ENCODE peak calls at places on chromosomes 7 and 10, in eight cellular contexts. One of them, this sample, is unnamed.
A peak's percentile ranks its signal among the peaks of the same experiment; 100 is the strongest.

GRCh38 chr10:26486985-26487850 is 49.1 kb downstream of the APBB1IP start:
- DNase-seq in gastrocnemius medialis: peak; percentile 10
- DNase-seq in ovary: no peak
- DNase-seq in IMR-90: peak; percentile 37
- DNase-seq in testis: no peak
- DNase-seq in esophagus muscularis mucosa: no peak
- DNase-seq in A549: peak; percentile 94
- DNase-seq in prostate gland: no peak
- DNase-seq in this sample: no peak

GRCh38 chr7:71254751-71255150 is 122.8 kb downstream of the GALNT17 start:
- DNase-seq in gastrocnemius medialis: no peak
- DNase-seq in ovary: no peak
- DNase-seq in IMR-90: no peak
- DNase-seq in testis: no peak
- DNase-seq in esophagus muscularis mucosa: no peak
- DNase-seq in A549: no peak
- DNase-seq in prostate gland: no peak
- DNase-seq in this sample: no peak

GRCh38 chr7:2666588-2667250 is 21.3 kb upstream of the AMZ1 start:
- DNase-seq in gastrocnemius medialis: no peak
- DNase-seq in ovary: no peak
- DNase-seq in IMR-90: no peak
- DNase-seq in testis: no peak
- DNase-seq in esophagus muscularis mucosa: no peak
- DNase-seq in A549: no peak
- DNase-seq in prostate gland: no peak
- DNase-seq in this sample: no peak

GRCh38 chr10:22597142-22597541 is 117.2 kb downstream of the PIP4K2A start:
- DNase-seq in gastrocnemius medialis: no peak
- DNase-seq in ovary: no peak
- DNase-seq in IMR-90: peak; percentile 26
- DNase-seq in testis: no peak
- DNase-seq in esophagus muscularis mucosa: no peak
- DNase-seq in A549: no peak
- DNase-seq in prostate gland: no peak
- DNase-seq in this sample: no peak

GRCh38 chr7:98329974-98330373 is 48.5 kb downstream of the BRI3 start:
- DNase-seq in gastrocnemius medialis: no peak
- DNase-seq in ovary: no peak
- DNase-seq in IMR-90: peak; percentile 72
- DNase-seq in testis: no peak
- DNase-seq in esophagus muscularis mucosa: no peak
- DNase-seq in A549: no peak
- DNase-seq in prostate gland: no peak
- DNase-seq in this sample: no peak

GRCh38 chr10:130024779-130025178 is 60.7 kb upstream of the EBF3 start:
- DNase-seq in gastrocnemius medialis: no peak
- DNase-seq in ovary: no peak
- DNase-seq in IMR-90: no peak
- DNase-seq in testis: no peak
- DNase-seq in esophagus muscularis mucosa: no peak
- DNase-seq in A549: no peak
- DNase-seq in prostate gland: no peak
- DNase-seq in this sample: no peak

GRCh38 chr10:15176269-15176668 is 7.8 kb upstream of the NMT2 start:
- DNase-seq in gastrocnemius medialis: no peak
- DNase-seq in ovary: no peak
- DNase-seq in IMR-90: no peak
- DNase-seq in testis: no peak
- DNase-seq in esophagus muscularis mucosa: no peak
- DNase-seq in A549: no peak
- DNase-seq in prostate gland: no peak
- DNase-seq in this sample: no peak

GRCh38 chr10:16518822-16519221 is 2.9 kb downstream of the C1QL3 start:
- DNase-seq in gastrocnemius medialis: no peak
- DNase-seq in ovary: no peak
- DNase-seq in IMR-90: no peak
- DNase-seq in testis: no peak
- DNase-seq in esophagus muscularis mucosa: no peak
- DNase-seq in A549: no peak
- DNase-seq in prostate gland: no peak
- DNase-seq in this sample: no peak

GRCh38 chr10:20767028-20767427 is 130.1 kb downstream of the NEBL start:
- DNase-seq in gastrocnemius medialis: no peak
- DNase-seq in ovary: no peak
- DNase-seq in IMR-90: peak; percentile 4
- DNase-seq in testis: no peak
- DNase-seq in esophagus muscularis mucosa: no peak
- DNase-seq in A549: no peak
- DNase-seq in prostate gland: no peak
- DNase-seq in this sample: no peak

GRCh38 chr7:101058355-101058754 is 26.9 kb upstream of the TRIM56 start:
- DNase-seq in gastrocnemius medialis: no peak
- DNase-seq in ovary: peak; percentile 66
- DNase-seq in IMR-90: peak; percentile 50
- DNase-seq in testis: peak; percentile 81
- DNase-seq in esophagus muscularis mucosa: no peak
- DNase-seq in A549: peak; percentile 51
- DNase-seq in prostate gland: peak; percentile 24
- DNase-seq in this sample: no peak

GRCh38 chr10:77669892-77670291 is 32.3 kb upstream of the KCNMA1 start:
- DNase-seq in gastrocnemius medialis: no peak
- DNase-seq in ovary: no peak
- DNase-seq in IMR-90: peak; percentile 27
- DNase-seq in testis: no peak
- DNase-seq in esophagus muscularis mucosa: no peak
- DNase-seq in A549: no peak
- DNase-seq in prostate gland: no peak
- DNase-seq in this sample: no peak

GRCh38 chr7:155994253-155994811 is 182.1 kb upstream of the SHH start:
- DNase-seq in gastrocnemius medialis: no peak
- DNase-seq in ovary: no peak
- DNase-seq in IMR-90: no peak
- DNase-seq in testis: no peak
- DNase-seq in esophagus muscularis mucosa: no peak
- DNase-seq in A549: no peak
- DNase-seq in prostate gland: no peak
- DNase-seq in this sample: no peak

GRCh38 chr10:132962623-132963429 is 20.5 kb upstream of the CFAP46 start:
- DNase-seq in gastrocnemius medialis: no peak
- DNase-seq in ovary: no peak
- DNase-seq in IMR-90: peak; percentile 51
- DNase-seq in testis: no peak
- DNase-seq in esophagus muscularis mucosa: no peak
- DNase-seq in A549: no peak
- DNase-seq in prostate gland: no peak
- DNase-seq in this sample: no peak

GRCh38 chr10:75363431-75363830 is 38.1 kb downstream of the ZNF503 start:
- DNase-seq in gastrocnemius medialis: no peak
- DNase-seq in ovary: no peak
- DNase-seq in IMR-90: no peak
- DNase-seq in testis: no peak
- DNase-seq in esophagus muscularis mucosa: no peak
- DNase-seq in A549: no peak
- DNase-seq in prostate gland: no peak
- DNase-seq in this sample: no peak
- TF ChIP-seq CTCF in gastrocnemius medialis: no peak
- TF ChIP-seq CTCF in ovary: no peak
- TF ChIP-seq CTCF in IMR-90: no peak
- TF ChIP-seq CTCF in testis: no peak
- TF ChIP-seq CTCF in esophagus muscularis mucosa: no peak
- TF ChIP-seq CTCF in A549: no peak
- TF ChIP-seq CTCF in prostate gland: no peak
- TF ChIP-seq CTCF in this sample: no peak

GRCh38 chr10:110226555-110226925 is 19.1 kb downstream of the MXI1 start:
- DNase-seq in gastrocnemius medialis: peak; percentile 87
- DNase-seq in ovary: peak; percentile 94
- DNase-seq in IMR-90: peak; percentile 92
- DNase-seq in testis: peak; percentile 95
- DNase-seq in esophagus muscularis mucosa: peak; percentile 99
- DNase-seq in A549: peak; percentile 97
- DNase-seq in prostate gland: peak; percentile 94
- DNase-seq in this sample: peak; percentile 93

GRCh38 chr10:110224992-110225391 is 17.6 kb downstream of the MXI1 start:
- DNase-seq in gastrocnemius medialis: no peak
- DNase-seq in ovary: no peak
- DNase-seq in IMR-90: no peak
- DNase-seq in testis: no peak
- DNase-seq in esophagus muscularis mucosa: peak; percentile 39
- DNase-seq in A549: no peak
- DNase-seq in prostate gland: no peak
- DNase-seq in this sample: no peak

GRCh38 chr10:110226926-110227641 is 19.7 kb downstream of the MXI1 start:
- DNase-seq in gastrocnemius medialis: peak; percentile 73
- DNase-seq in ovary: peak; percentile 72
- DNase-seq in IMR-90: peak; percentile 19
- DNase-seq in testis: peak; percentile 69
- DNase-seq in esophagus muscularis mucosa: no peak
- DNase-seq in A549: no peak
- DNase-seq in prostate gland: peak; percentile 60
- DNase-seq in this sample: peak; percentile 93

GRCh38 chr10:110225441-110225755 is 18.0 kb downstream of the MXI1 start:
- DNase-seq in gastrocnemius medialis: no peak
- DNase-seq in ovary: no peak
- DNase-seq in IMR-90: no peak
- DNase-seq in testis: no peak
- DNase-seq in esophagus muscularis mucosa: no peak
- DNase-seq in A549: no peak
- DNase-seq in prostate gland: no peak
- DNase-seq in this sample: no peak

GRCh38 chr10:110225756-110226554 is 18.6 kb downstream of the MXI1 start:
- DNase-seq in gastrocnemius medialis: peak; percentile 87
- DNase-seq in ovary: peak; percentile 92
- DNase-seq in IMR-90: peak; percentile 93
- DNase-seq in testis: peak; percentile 94
- DNase-seq in esophagus muscularis mucosa: peak; percentile 96
- DNase-seq in A549: peak; percentile 93
- DNase-seq in prostate gland: peak; percentile 90
- DNase-seq in this sample: peak; percentile 53
- TF ChIP-seq POLR2A in gastrocnemius medialis: peak; percentile 86
- TF ChIP-seq POLR2A in ovary: no peak
- TF ChIP-seq POLR2A in IMR-90: no peak
- TF ChIP-seq POLR2A in testis: no peak
- TF ChIP-seq POLR2A in esophagus muscularis mucosa: no peak
- TF ChIP-seq POLR2A in A549: no peak
- TF ChIP-seq POLR2A in prostate gland: peak; percentile 36
- TF ChIP-seq POLR2A in this sample: no peak

GRCh38 chr10:91694170-91694794 is 61.4 kb upstream of the PPP1R3C start:
- DNase-seq in gastrocnemius medialis: no peak
- DNase-seq in ovary: no peak
- DNase-seq in IMR-90: peak; percentile 51
- DNase-seq in testis: peak; percentile 29
- DNase-seq in esophagus muscularis mucosa: peak; percentile 50
- DNase-seq in A549: peak; percentile 58
- DNase-seq in prostate gland: no peak
- DNase-seq in this sample: no peak
- TF ChIP-seq CTCF in gastrocnemius medialis: peak; percentile 32
- TF ChIP-seq CTCF in ovary: no peak
- TF ChIP-seq CTCF in IMR-90: peak; percentile 82
- TF ChIP-seq CTCF in testis: peak; percentile 53
- TF ChIP-seq CTCF in esophagus muscularis mucosa: peak; percentile 56
- TF ChIP-seq CTCF in A549: peak; percentile 75
- TF ChIP-seq CTCF in prostate gland: peak; percentile 64
- TF ChIP-seq CTCF in this sample: no peak

GRCh38 chr7:55165176-55165861 is 146.5 kb downstream of the EGFR start:
- DNase-seq in gastrocnemius medialis: no peak
- DNase-seq in ovary: no peak
- DNase-seq in IMR-90: no peak
- DNase-seq in testis: no peak
- DNase-seq in esophagus muscularis mucosa: no peak
- DNase-seq in A549: no peak
- DNase-seq in prostate gland: no peak
- DNase-seq in this sample: no peak
- TF ChIP-seq POLR2A in gastrocnemius medialis: no peak
- TF ChIP-seq POLR2A in ovary: no peak
- TF ChIP-seq POLR2A in IMR-90: no peak
- TF ChIP-seq POLR2A in testis: no peak
- TF ChIP-seq POLR2A in esophagus muscularis mucosa: no peak
- TF ChIP-seq POLR2A in A549: no peak
- TF ChIP-seq POLR2A in prostate gland: no peak
- TF ChIP-seq POLR2A in this sample: no peak